ENCODE peak calls at places on chromosomes 6 and 20, in nine cellular contexts. One of them, this sample, is unnamed.

GRCh38 chr6:63663147-63663877 is 27.7 kb downstream of the PHF3 start:
- DNase-seq in GM04503: peak
- DNase-seq in NCI-H1105 treated with DMSO at 0.1 percent for 48 hours: no peak
- DNase-seq in fibroblast of villous mesenchyme: peak
- DNase-seq in NCI-H1930: no peak
- DNase-seq in AG10803: peak
- DNase-seq in T follicular helper cell: no peak
- DNase-seq in cardiac muscle cell: peak
- DNase-seq in occipital lobe: no peak
- DNase-seq in this sample: peak

GRCh38 chr20:53922901-53923314 is 147.5 kb downstream of the BCAS1 start:
- DNase-seq in T follicular helper cell: no peak
- DNase-seq in cardiac muscle cell: peak
- DNase-seq in GM04503: no peak
- DNase-seq in NCI-H1930: no peak
- DNase-seq in AG10803: peak
- DNase-seq in fibroblast of villous mesenchyme: no peak
- DNase-seq in occipital lobe: no peak
- DNase-seq in NCI-H1105 treated with DMSO at 0.1 percent for 48 hours: no peak
- DNase-seq in this sample: no peak

GRCh38 chr20:25283221-25283951 is 35.5 kb downstream of the PYGB start:
- DNase-seq in NCI-H1105 treated with DMSO at 0.1 percent for 48 hours: no peak
- DNase-seq in GM04503: no peak
- DNase-seq in T follicular helper cell: no peak
- DNase-seq in cardiac muscle cell: no peak
- DNase-seq in AG10803: no peak
- DNase-seq in occipital lobe: no peak
- DNase-seq in NCI-H1930: no peak
- DNase-seq in fibroblast of villous mesenchyme: no peak
- DNase-seq in this sample: no peak

GRCh38 chr6:104957301-104958177 is 632 bp downstream of the LIN28B start:
- DNase-seq in fibroblast of villous mesenchyme: no peak
- DNase-seq in NCI-H1105 treated with DMSO at 0.1 percent for 48 hours: no peak
- DNase-seq in GM04503: no peak
- DNase-seq in cardiac muscle cell: no peak
- DNase-seq in AG10803: no peak
- DNase-seq in NCI-H1930: no peak
- DNase-seq in T follicular helper cell: no peak
- DNase-seq in occipital lobe: no peak
- DNase-seq in this sample: no peak

GRCh38 chr20:50302463-50303041 is 111.9 kb downstream of the CEBPB start:
- DNase-seq in fibroblast of villous mesenchyme: peak
- DNase-seq in NCI-H1930: no peak
- DNase-seq in NCI-H1105 treated with DMSO at 0.1 percent for 48 hours: no peak
- DNase-seq in T follicular helper cell: no peak
- DNase-seq in AG10803: peak
- DNase-seq in GM04503: no peak
- DNase-seq in cardiac muscle cell: peak
- DNase-seq in occipital lobe: no peak
- DNase-seq in this sample: no peak

GRCh38 chr6:149140137-149140909 is 177.2 kb upstream of the TAB2 start:
- DNase-seq in occipital lobe: no peak
- DNase-seq in AG10803: no peak
- DNase-seq in T follicular helper cell: peak
- DNase-seq in GM04503: no peak
- DNase-seq in NCI-H1105 treated with DMSO at 0.1 percent for 48 hours: no peak
- DNase-seq in NCI-H1930: no peak
- DNase-seq in fibroblast of villous mesenchyme: no peak
- DNase-seq in cardiac muscle cell: peak
- DNase-seq in this sample: no peak

GRCh38 chr6:112432853-112433252 is 85.7 kb downstream of the RFPL4B start:
- DNase-seq in cardiac muscle cell: no peak
- DNase-seq in NCI-H1930: no peak
- DNase-seq in AG10803: no peak
- DNase-seq in occipital lobe: no peak
- DNase-seq in T follicular helper cell: no peak
- DNase-seq in fibroblast of villous mesenchyme: no peak
- DNase-seq in NCI-H1105 treated with DMSO at 0.1 percent for 48 hours: no peak
- DNase-seq in GM04503: no peak
- DNase-seq in this sample: no peak

GRCh38 chr6:133591330-133591729 is 297.6 kb upstream of the TCF21 start:
- DNase-seq in GM04503: no peak
- DNase-seq in AG10803: peak
- DNase-seq in occipital lobe: no peak
- DNase-seq in NCI-H1105 treated with DMSO at 0.1 percent for 48 hours: no peak
- DNase-seq in fibroblast of villous mesenchyme: no peak
- DNase-seq in T follicular helper cell: no peak
- DNase-seq in cardiac muscle cell: no peak
- DNase-seq in NCI-H1930: no peak
- DNase-seq in this sample: no peak

GRCh38 chr20:60586417-60587105 is 628.3 kb downstream of the CDH26 start:
- DNase-seq in AG10803: no peak
- DNase-seq in GM04503: no peak
- DNase-seq in fibroblast of villous mesenchyme: no peak
- DNase-seq in NCI-H1930: no peak
- DNase-seq in occipital lobe: no peak
- DNase-seq in T follicular helper cell: no peak
- DNase-seq in cardiac muscle cell: no peak
- DNase-seq in NCI-H1105 treated with DMSO at 0.1 percent for 48 hours: no peak
- DNase-seq in this sample: no peak

GRCh38 chr20:60062431-60063336 is 104.5 kb downstream of the CDH26 start:
- DNase-seq in GM04503: peak
- DNase-seq in AG10803: peak
- DNase-seq in cardiac muscle cell: peak
- DNase-seq in occipital lobe: peak
- DNase-seq in fibroblast of villous mesenchyme: peak
- DNase-seq in NCI-H1930: no peak
- DNase-seq in T follicular helper cell: no peak
- DNase-seq in NCI-H1105 treated with DMSO at 0.1 percent for 48 hours: no peak
- DNase-seq in this sample: peak

GRCh38 chr6:71056656-71057055 is 99.8 kb upstream of the B3GAT2 start:
- DNase-seq in fibroblast of villous mesenchyme: no peak
- DNase-seq in occipital lobe: no peak
- DNase-seq in NCI-H1930: no peak
- DNase-seq in NCI-H1105 treated with DMSO at 0.1 percent for 48 hours: peak
- DNase-seq in GM04503: no peak
- DNase-seq in T follicular helper cell: no peak
- DNase-seq in cardiac muscle cell: peak
- DNase-seq in AG10803: no peak
- DNase-seq in this sample: no peak

GRCh38 chr6:98839788-98840361 is 5.5 kb downstream of the POU3F2 start:
- DNase-seq in NCI-H1930: peak
- DNase-seq in fibroblast of villous mesenchyme: peak
- DNase-seq in occipital lobe: peak
- DNase-seq in cardiac muscle cell: peak
- DNase-seq in AG10803: peak
- DNase-seq in T follicular helper cell: no peak
- DNase-seq in NCI-H1105 treated with DMSO at 0.1 percent for 48 hours: peak
- DNase-seq in GM04503: no peak
- DNase-seq in this sample: no peak

GRCh38 chr6:123810214-123810613 is 6.5 kb downstream of the NKAIN2 start:
- DNase-seq in cardiac muscle cell: no peak
- DNase-seq in occipital lobe: no peak
- DNase-seq in NCI-H1930: no peak
- DNase-seq in T follicular helper cell: no peak
- DNase-seq in fibroblast of villous mesenchyme: no peak
- DNase-seq in NCI-H1105 treated with DMSO at 0.1 percent for 48 hours: peak
- DNase-seq in GM04503: no peak
- DNase-seq in AG10803: no peak
- DNase-seq in this sample: no peak

GRCh38 chr6:134678436-134678889 is 271.4 kb downstream of the ALDH8A1 start:
- DNase-seq in GM04503: no peak
- DNase-seq in T follicular helper cell: no peak
- DNase-seq in NCI-H1930: no peak
- DNase-seq in NCI-H1105 treated with DMSO at 0.1 percent for 48 hours: peak
- DNase-seq in fibroblast of villous mesenchyme: peak
- DNase-seq in AG10803: no peak
- DNase-seq in cardiac muscle cell: peak
- DNase-seq in occipital lobe: peak
- DNase-seq in this sample: no peak

This sample was measured in BJ.